ENCODE peak calls at places on chromosomes 13 and 19, in eight cellular contexts. One of them, this sample, is unnamed.

GRCh38 chr13:36148436-36148835 is 17.3 kb upstream of the DCLK1 start:
- DNase-seq in A549: no peak
- DNase-seq in K562: no peak
- DNase-seq in IMR-90: no peak
- DNase-seq in GM12878: no peak
- DNase-seq in HCT116: no peak
- DNase-seq in H1: no peak
- DNase-seq in SK-N-SH: no peak
- DNase-seq in this sample: no peak

GRCh38 chr13:29140277-29140676 is 320.1 kb downstream of the MTUS2 start:
- DNase-seq in A549: no peak
- DNase-seq in K562: no peak
- DNase-seq in IMR-90: no peak
- DNase-seq in GM12878: no peak
- DNase-seq in HCT116: no peak
- DNase-seq in H1: no peak
- DNase-seq in SK-N-SH: no peak
- DNase-seq in this sample: no peak

GRCh38 chr13:20131057-20131832 is 29.6 kb downstream of the GJA3 start:
- DNase-seq in A549: no peak
- DNase-seq in K562: no peak
- DNase-seq in IMR-90: no peak
- DNase-seq in GM12878: no peak
- DNase-seq in HCT116: no peak
- DNase-seq in H1: no peak
- DNase-seq in SK-N-SH: no peak
- DNase-seq in this sample: no peak

GRCh38 chr19:5155586-5156210 is 184.9 kb downstream of the PTPRS start:
- DNase-seq in A549: no peak
- DNase-seq in K562: no peak
- DNase-seq in IMR-90: no peak
- DNase-seq in GM12878: no peak
- DNase-seq in HCT116: no peak
- DNase-seq in H1: no peak
- DNase-seq in SK-N-SH: peak; percentile 30
- DNase-seq in this sample: no peak

GRCh38 chr19:741506-742131 is 9.3 kb upstream of the MISP start:
- DNase-seq in A549: peak; percentile 66
- DNase-seq in K562: peak; percentile 61
- DNase-seq in IMR-90: no peak
- DNase-seq in GM12878: no peak
- DNase-seq in HCT116: no peak
- DNase-seq in H1: peak; percentile 31
- DNase-seq in SK-N-SH: peak; percentile 71
- DNase-seq in this sample: peak; percentile 61

GRCh38 chr19:913080-913748 is at the start of gene R3HDM4:
- DNase-seq in A549: peak; percentile 54
- DNase-seq in K562: peak; percentile 83
- DNase-seq in IMR-90: peak; percentile 37
- DNase-seq in GM12878: no peak
- DNase-seq in HCT116: no peak
- DNase-seq in H1: no peak
- DNase-seq in SK-N-SH: peak; percentile 96
- DNase-seq in this sample: no peak

GRCh38 chr19:33152178-33152577 is 20.3 kb downstream of the WDR88 start:
- DNase-seq in A549: no peak
- DNase-seq in K562: no peak
- DNase-seq in IMR-90: peak; percentile 50
- DNase-seq in GM12878: no peak
- DNase-seq in HCT116: no peak
- DNase-seq in H1: no peak
- DNase-seq in SK-N-SH: no peak
- DNase-seq in this sample: no peak

GRCh38 chr19:927044-927706 is 1.3 kb downstream of the ARID3A start:
- DNase-seq in A549: no peak
- DNase-seq in K562: peak; percentile 79
- DNase-seq in IMR-90: no peak
- DNase-seq in GM12878: no peak
- DNase-seq in HCT116: no peak
- DNase-seq in H1: no peak
- DNase-seq in SK-N-SH: peak; percentile 78
- DNase-seq in this sample: peak; percentile 85

GRCh38 chr19:33486936-33487793 is 34.4 kb downstream of the PEPD start:
- DNase-seq in A549: no peak
- DNase-seq in K562: no peak
- DNase-seq in IMR-90: no peak
- DNase-seq in GM12878: no peak
- DNase-seq in HCT116: no peak
- DNase-seq in H1: no peak
- DNase-seq in SK-N-SH: peak; percentile 16
- DNase-seq in this sample: no peak

GRCh38 chr19:35805518-35806102 is 7.0 kb downstream of the PRODH2 start:
- DNase-seq in A549: no peak
- DNase-seq in K562: no peak
- DNase-seq in IMR-90: no peak
- DNase-seq in GM12878: no peak
- DNase-seq in HCT116: no peak
- DNase-seq in H1: no peak
- DNase-seq in SK-N-SH: no peak
- DNase-seq in this sample: no peak

GRCh38 chr19:34475026-34475974 is 6.3 kb upstream of the WTIP start:
- DNase-seq in A549: peak; percentile 52
- DNase-seq in K562: peak; percentile 24
- DNase-seq in IMR-90: peak; percentile 91
- DNase-seq in GM12878: no peak
- DNase-seq in HCT116: no peak
- DNase-seq in H1: no peak
- DNase-seq in SK-N-SH: no peak
- DNase-seq in this sample: no peak

GRCh38 chr13:22915442-22916082 is 265.2 kb upstream of the SGCG start:
- DNase-seq in A549: peak; percentile 53
- DNase-seq in K562: peak; percentile 38
- DNase-seq in IMR-90: peak; percentile 17
- DNase-seq in GM12878: no peak
- DNase-seq in HCT116: peak; percentile 22
- DNase-seq in H1: peak; percentile 66
- DNase-seq in SK-N-SH: peak; percentile 55
- DNase-seq in this sample: no peak

GRCh38 chr19:39557791-39558622 is 18.0 kb upstream of the EID2 start:
- DNase-seq in A549: no peak
- DNase-seq in K562: no peak
- DNase-seq in IMR-90: peak; percentile 11
- DNase-seq in GM12878: peak; percentile 41
- DNase-seq in HCT116: no peak
- DNase-seq in H1: no peak
- DNase-seq in SK-N-SH: no peak
- DNase-seq in this sample: peak; percentile 58

GRCh38 chr13:92991687-92992086 is 234.9 kb upstream of the GPC6 start:
- DNase-seq in A549: no peak
- DNase-seq in K562: no peak
- DNase-seq in IMR-90: peak; percentile 11
- DNase-seq in GM12878: no peak
- DNase-seq in HCT116: no peak
- DNase-seq in H1: no peak
- DNase-seq in SK-N-SH: no peak
- DNase-seq in this sample: no peak

GRCh38 chr13:82305588-82305987 is 1576.7 kb downstream of the SLITRK1 start:
- DNase-seq in A549: no peak
- DNase-seq in K562: no peak
- DNase-seq in IMR-90: no peak
- DNase-seq in GM12878: no peak
- DNase-seq in HCT116: no peak
- DNase-seq in H1: no peak
- DNase-seq in SK-N-SH: no peak
- DNase-seq in this sample: no peak

GRCh38 chr13:23323946-23324709 is 109.4 kb downstream of the SACS start:
- DNase-seq in A549: no peak
- DNase-seq in K562: no peak
- DNase-seq in IMR-90: peak; percentile 32
- DNase-seq in GM12878: no peak
- DNase-seq in HCT116: no peak
- DNase-seq in H1: no peak
- DNase-seq in SK-N-SH: no peak
- DNase-seq in this sample: no peak

GRCh38 chr13:48842316-48842715 is 133.4 kb upstream of the FNDC3A start:
- DNase-seq in A549: no peak
- DNase-seq in K562: no peak
- DNase-seq in IMR-90: no peak
- DNase-seq in GM12878: no peak
- DNase-seq in HCT116: no peak
- DNase-seq in H1: no peak
- DNase-seq in SK-N-SH: no peak
- DNase-seq in this sample: no peak
- TF ChIP-seq RAD21 in A549: no peak
- TF ChIP-seq RAD21 in K562: no peak
- TF ChIP-seq RAD21 in IMR-90: no peak
- TF ChIP-seq RAD21 in GM12878: no peak
- TF ChIP-seq RAD21 in HCT116: no peak
- TF ChIP-seq RAD21 in H1: no peak
- TF ChIP-seq RAD21 in SK-N-SH: no peak
- TF ChIP-seq RAD21 in this sample: no peak

GRCh38 chr19:18660051-18660910 is 23.2 kb upstream of the CRTC1 start:
- DNase-seq in A549: peak; percentile 68
- DNase-seq in K562: peak; percentile 60
- DNase-seq in IMR-90: peak; percentile 69
- DNase-seq in GM12878: no peak
- DNase-seq in HCT116: no peak
- DNase-seq in H1: no peak
- DNase-seq in SK-N-SH: no peak
- DNase-seq in this sample: no peak
- TF ChIP-seq RAD21 in A549: no peak
- TF ChIP-seq RAD21 in K562: no peak
- TF ChIP-seq RAD21 in IMR-90: no peak
- TF ChIP-seq RAD21 in GM12878: no peak
- TF ChIP-seq RAD21 in HCT116: no peak
- TF ChIP-seq RAD21 in H1: no peak
- TF ChIP-seq RAD21 in SK-N-SH: no peak
- TF ChIP-seq RAD21 in this sample: no peak

DNA sequence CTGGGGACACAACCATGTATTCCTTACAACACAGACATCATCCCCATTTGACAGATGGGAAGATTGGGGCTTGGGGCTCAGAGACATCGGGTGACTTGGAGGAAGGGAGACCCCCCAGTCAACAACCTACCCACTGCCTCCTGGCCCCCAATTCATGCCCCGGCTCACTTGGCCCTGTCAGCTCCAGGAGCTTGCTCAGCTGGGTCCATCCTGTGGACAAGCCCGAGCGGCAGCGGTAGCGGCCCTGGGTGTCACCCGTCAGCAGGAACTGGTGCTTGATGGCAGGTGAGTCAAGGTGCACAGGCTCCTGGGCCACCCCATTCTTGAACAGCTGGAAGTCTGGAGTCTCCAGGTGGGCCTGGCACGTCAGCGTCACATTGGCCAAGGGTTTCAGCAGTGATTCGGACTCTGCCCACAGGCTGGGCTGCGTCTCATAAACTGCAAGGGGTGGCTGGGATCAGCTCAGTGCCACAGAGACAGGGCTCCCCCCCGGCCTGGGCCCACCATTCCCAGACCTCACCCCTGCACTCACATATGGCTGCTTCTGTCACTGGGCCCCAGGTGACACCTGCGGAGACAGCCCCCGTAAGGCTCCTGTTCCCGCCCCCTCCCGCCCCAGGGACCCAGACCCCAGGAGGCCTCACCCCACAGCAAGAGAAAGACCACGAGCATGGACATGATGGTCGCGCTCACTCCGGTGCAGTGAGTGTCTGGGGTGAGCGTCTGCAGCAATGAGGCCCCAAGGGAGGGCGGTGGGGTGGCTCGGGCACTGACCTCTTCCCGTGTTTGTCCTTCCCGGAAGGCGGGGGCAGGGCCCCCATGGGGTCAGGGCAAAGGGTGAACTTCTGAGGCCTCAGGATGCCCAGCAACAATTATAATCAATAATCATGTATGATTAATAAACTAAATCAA is at the start of gene A1BG:
- DNase-seq in A549: no peak
- DNase-seq in K562: no peak
- DNase-seq in IMR-90: no peak
- DNase-seq in GM12878: no peak
- DNase-seq in HCT116: no peak
- DNase-seq in H1: no peak
- DNase-seq in SK-N-SH: no peak
- DNase-seq in this sample: no peak
- TF ChIP-seq RAD21 in A549: no peak
- TF ChIP-seq RAD21 in K562: no peak
- TF ChIP-seq RAD21 in IMR-90: no peak
- TF ChIP-seq RAD21 in GM12878: no peak
- TF ChIP-seq RAD21 in HCT116: no peak
- TF ChIP-seq RAD21 in H1: no peak
- TF ChIP-seq RAD21 in SK-N-SH: no peak
- TF ChIP-seq RAD21 in this sample: no peak

GRCh38 chr13:50616101-50616500 is 227.4 kb downstream of the DLEU7 start:
- DNase-seq in A549: no peak
- DNase-seq in K562: no peak
- DNase-seq in IMR-90: peak; percentile 51
- DNase-seq in GM12878: no peak
- DNase-seq in HCT116: no peak
- DNase-seq in H1: no peak
- DNase-seq in SK-N-SH: no peak
- DNase-seq in this sample: no peak
- TF ChIP-seq RAD21 in A549: no peak
- TF ChIP-seq RAD21 in K562: no peak
- TF ChIP-seq RAD21 in IMR-90: no peak
- TF ChIP-seq RAD21 in GM12878: no peak
- TF ChIP-seq RAD21 in HCT116: no peak
- TF ChIP-seq RAD21 in H1: no peak
- TF ChIP-seq RAD21 in SK-N-SH: no peak
- TF ChIP-seq RAD21 in this sample: no peak